ENCODE peak calls at places on chromosomes 2 and 18, in nine cellular contexts. Q, M, I, D, C, S, H, A and K are unnamed samples.

GRCh38 chr2:118841828-118842461 is 5.5 kb downstream of the EN1 start:
- DNase-seq in A (no peak), I (no peak), S (no peak), D (no peak), M (no peak), C (no peak), Q (no peak), H (no peak), K (no peak)

GRCh38 chr18:29378739-29379138 is 1201.8 kb upstream of the CDH2 start:
- DNase-seq in Q (no peak), H (no peak), C (no peak), M (peak; percentile 11), S (no peak), I (no peak), D (no peak), A (no peak), K (no peak)

GRCh38 chr18:11496561-11497172 is 112.7 kb upstream of the SLC35G4 start:
- DNase-seq in A (no peak), D (no peak), I (no peak), C (no peak), H (no peak), S (no peak), Q (no peak), M (no peak), K (no peak)

GRCh38 chr2:30979822-30980245 is 158.4 kb downstream of the GALNT14 start:
- DNase-seq in M (peak; percentile 97), H (no peak), Q (peak; percentile 57), D (peak; percentile 67), I (peak; percentile 33), S (no peak), A (peak; percentile 13), C (no peak), K (peak; percentile 39)

GRCh38 chr2:47086054-47086471 is 69.0 kb downstream of the STPG4 start:
- DNase-seq in A (no peak), C (no peak), Q (peak; percentile 69), I (no peak), M (peak; percentile 14), H (no peak), S (no peak), D (no peak), K (no peak)

GRCh38 chr2:217430916-217431576 is 571.2 kb upstream of the TNP1 start:
- DNase-seq in M (no peak), H (no peak), Q (no peak), D (no peak), A (peak; percentile 25), I (no peak), S (no peak), C (no peak), K (peak; percentile 95)

GRCh38 chr18:11826836-11827235 is 24.4 kb upstream of the CHMP1B start:
- DNase-seq in M (no peak), S (no peak), D (no peak), H (no peak), Q (no peak), A (no peak), I (no peak), C (no peak), K (no peak)

GRCh38 chr2:238339814-238340213 is 19.5 kb downstream of the TRAF3IP1 start:
- DNase-seq in I (no peak), D (no peak), M (no peak), C (no peak), S (no peak), A (no peak), Q (no peak), H (no peak), K (no peak)

GRCh38 chr2:22703286-22703925 is 681.6 kb upstream of the KLHL29 start:
- DNase-seq in A (no peak), D (no peak), Q (no peak), I (no peak), H (no peak), M (no peak), S (no peak), C (no peak), K (no peak)

GRCh38 chr2:36818542-36818941 is 122.0 kb downstream of the VIT start:
- DNase-seq in C (no peak), M (no peak), A (no peak), I (no peak), Q (no peak), D (no peak), H (no peak), S (no peak), K (no peak)

GRCh38 chr2:43714164-43714563 is 37.9 kb upstream of the C1GALT1C1L start:
- DNase-seq in M (peak; percentile 61), C (no peak), Q (no peak), A (peak; percentile 85), S (no peak), D (no peak), I (no peak), H (no peak), K (peak; percentile 48)

GRCh38 chr2:236250909-236251579 is 13.2 kb downstream of the ASB18 start:
- DNase-seq in I (no peak), D (no peak), A (no peak), H (no peak), Q (no peak), M (no peak), C (no peak), S (no peak), K (no peak)

GRCh38 chr2:241855888-241856422 is 2.7 kb downstream of the PDCD1 start:
- DNase-seq in M (no peak), C (no peak), H (no peak), D (no peak), S (no peak), I (no peak), A (no peak), Q (no peak), K (no peak)

GRCh38 chr18:74219056-74219455 is 70.7 kb downstream of the TIMM21 start:
- DNase-seq in I (no peak), D (no peak), H (no peak), S (no peak), A (no peak), C (no peak), M (no peak), Q (no peak), K (peak; percentile 45)

GRCh38 chr2:236176417-236176816 is 8.2 kb upstream of the GBX2 start:
- DNase-seq in I (no peak), D (no peak), A (peak; percentile 25), Q (no peak), S (no peak), M (no peak), C (no peak), H (no peak), K (peak; percentile 59)

GRCh38 chr2:61405813-61406212 is 65.1 kb downstream of the USP34 start:
- DNase-seq in D (no peak), C (no peak), M (no peak), A (no peak), Q (no peak), S (no peak), I (no peak), H (no peak), K (no peak)

GRCh38 chr18:63936156-63936931 is 12.8 kb upstream of the HMSD start:
- DNase-seq in I (no peak), A (peak; percentile 45), C (peak; percentile 82), S (peak; percentile 84), D (peak; percentile 59), H (peak; percentile 80), Q (peak; percentile 88), M (peak; percentile 70), K (peak; percentile 67)

GRCh38 chr18:63940008-63940407 is 9.1 kb upstream of the HMSD start:
- DNase-seq in I (no peak), M (no peak), A (no peak), D (no peak), C (no peak), H (no peak), Q (no peak), S (no peak), K (no peak)

DNA sequence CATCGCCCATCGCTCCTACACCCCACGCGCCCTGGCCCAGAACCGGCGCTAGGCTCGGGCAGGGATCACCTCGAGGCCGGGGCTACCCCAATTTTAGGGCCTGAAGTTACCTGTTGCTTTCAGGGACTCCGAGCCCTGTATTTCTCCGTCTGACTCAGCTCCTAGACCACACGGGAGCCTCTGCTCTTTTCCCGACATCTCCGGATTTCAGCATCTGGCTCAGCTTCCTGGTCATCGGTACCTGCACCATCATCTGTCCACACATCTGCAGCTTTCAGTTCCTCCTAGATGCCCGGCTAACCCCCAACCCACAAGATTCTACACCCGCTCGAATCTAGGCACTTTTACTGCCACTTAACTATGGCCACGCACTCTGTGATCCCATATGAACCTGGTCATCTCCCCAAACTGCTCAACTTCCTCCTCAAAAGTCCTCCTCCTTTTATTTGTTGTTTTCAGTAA is 12.1 kb upstream of the HMSD start:
- DNase-seq in S (no peak), A (no peak), H (no peak), Q (no peak), C (no peak), D (no peak), I (no peak), M (no peak), K (no peak)
- H3K4me3 ChIP-seq in S (peak overlapping the region; percentile 76), A (peak overlapping the region; percentile 54), H (no peak overlapping the region), Q (peak overlapping the region; percentile 46), C (peak overlapping the region; percentile 44), D (peak overlapping the region; percentile 66), I (peak overlapping the region; percentile 70), M (peak overlapping the region; percentile 60), K (peak overlapping the region; percentile 68)

DNA sequence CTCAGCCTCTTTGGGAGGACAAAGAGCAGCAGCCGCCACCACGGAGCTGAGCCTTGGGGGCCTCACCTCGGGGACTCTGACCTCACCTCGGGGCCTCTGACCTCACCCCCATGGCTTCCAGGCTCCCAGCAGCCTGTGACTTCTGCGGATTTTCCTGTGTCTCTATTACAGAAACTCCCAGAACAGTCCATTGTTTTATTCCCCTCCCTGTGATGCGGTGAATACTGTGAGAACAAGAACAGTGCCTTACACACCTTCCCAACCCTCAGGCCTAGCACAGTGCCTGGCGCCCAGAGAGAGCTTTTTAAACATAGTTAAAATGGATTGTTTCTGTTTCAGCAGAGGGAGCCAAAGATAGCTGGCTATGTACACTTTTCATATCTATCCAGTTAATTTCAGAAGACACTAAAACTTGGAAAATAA is 63.7 kb downstream of the MBP start:
- DNase-seq in Q (no peak), C (no peak), I (no peak), S (no peak), A (peak; percentile 28), H (no peak), D (no peak), M (peak; percentile 25), K (peak; percentile 58)
- TF ChIP-seq CTCF in Q (no peak), C (no peak), I (no peak), S (no peak), A (no peak), H (no peak), D (peak; percentile 28), M (no peak), K (peak; percentile 45)

DNA sequence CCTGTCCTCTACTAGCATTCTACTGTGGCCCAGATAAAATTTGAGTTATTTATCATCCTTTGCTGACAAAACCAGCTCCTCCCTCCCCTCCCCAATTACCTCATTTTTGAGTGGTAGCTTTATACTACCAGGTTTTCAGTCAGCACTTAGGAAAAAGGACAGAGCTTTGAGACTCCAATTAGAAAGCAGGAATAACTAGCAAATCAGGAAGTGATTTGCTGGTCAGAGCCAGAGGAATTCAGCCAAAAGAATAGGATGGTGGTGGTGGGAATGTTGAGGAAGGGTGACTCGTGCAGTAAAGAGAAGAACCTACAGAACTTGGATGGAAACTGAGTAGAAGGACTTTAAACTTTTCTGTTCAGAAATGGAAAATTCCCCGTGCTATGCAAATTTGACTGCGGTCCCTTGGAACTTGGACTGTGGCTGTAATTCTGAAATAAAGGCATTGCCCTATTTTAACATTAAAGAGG is 3.7 kb downstream of the MYL12B start:
- DNase-seq in M (no peak), Q (no peak), S (no peak), H (no peak), D (no peak), C (no peak), A (peak; percentile 75), I (no peak), K (peak; percentile 45)
- H3K4me3 ChIP-seq in M (no peak overlapping the region), Q (peak overlapping the region; percentile 1), S (no peak overlapping the region), H (no peak overlapping the region), D (no peak overlapping the region), C (no peak overlapping the region), A (no peak overlapping the region), I (no peak overlapping the region), K (no peak overlapping the region)

GRCh38 chr18:21242141-21243040 is at the start of gene GREB1L:
- DNase-seq in M (peak; percentile 76), S (peak; percentile 60), Q (peak; percentile 55), C (peak; percentile 63), D (no peak), I (no peak), A (no peak), H (peak; percentile 18), K (peak; percentile 29)
- TF ChIP-seq CTCF in M (peak; percentile 33), S (peak; percentile 13), Q (no peak), C (no peak), D (no peak), I (no peak), A (peak; percentile 11), H (no peak), K (no peak)